ENCODE peak calls at places on chromosome 12, in nine cellular contexts. D is prostate gland, S is HepG2, F is sigmoid colon, R is SK-N-MC, C is GM23338, J is HL-60, E is Panc1, H is upper lobe of left lung. Y is an unnamed sample.

GRCh38 chr12:81797100-81797499 is 38.0 kb upstream of the PPFIA2 start:
- DNase-seq in H (no peak), D (no peak), R (peak), J (no peak), F (no peak), C (peak), E (no peak), S (peak), Y (no peak)

GRCh38 chr12:92753976-92754885 is 51.4 kb downstream of the PLEKHG7 start:
- DNase-seq in F (no peak), H (no peak), S (no peak), E (no peak), R (no peak), J (no peak), D (no peak), C (no peak), Y (no peak)

GRCh38 chr12:80353254-80353653 is 90.8 kb upstream of the PTPRQ start:
- DNase-seq in R (no peak), D (no peak), H (no peak), C (no peak), S (peak), J (no peak), E (no peak), F (no peak), Y (no peak)

GRCh38 chr12:12691549-12691948 is 4.4 kb downstream of the GPR19 start:
- DNase-seq in D (no peak), R (no peak), S (no peak), J (no peak), H (no peak), E (no peak), F (no peak), C (no peak), Y (no peak)

GRCh38 chr12:81518638-81519037 is 240.5 kb downstream of the PPFIA2 start:
- DNase-seq in E (no peak), C (no peak), R (no peak), S (no peak), H (no peak), F (no peak), D (no peak), J (no peak), Y (no peak)

GRCh38 chr12:76519538-76519937 is 40.0 kb downstream of the OSBPL8 start:
- DNase-seq in C (no peak), J (peak), E (no peak), R (no peak), H (no peak), D (no peak), F (no peak), S (no peak), Y (no peak)

GRCh38 chr12:103813426-103813825 is 27.6 kb downstream of the NT5DC3 start:
- DNase-seq in C (no peak), J (no peak), H (no peak), E (no peak), F (no peak), S (no peak), D (no peak), R (no peak), Y (no peak)

GRCh38 chr12:43289412-43289811 is 262.6 kb downstream of the ADAMTS20 start:
- DNase-seq in F (no peak), J (no peak), R (no peak), C (no peak), H (no peak), S (no peak), E (no peak), D (no peak), Y (no peak)

GRCh38 chr12:57330989-57331388 is 80.0 kb upstream of the STAC3 start:
- DNase-seq in H (no peak), F (no peak), R (no peak), C (no peak), S (no peak), E (no peak), J (peak), D (no peak), Y (no peak)

GRCh38 chr12:124687695-124688301 is 120.4 kb upstream of the NCOR2 start:
- DNase-seq in H (no peak), R (no peak), E (no peak), S (no peak), J (peak), C (no peak), F (no peak), D (no peak), Y (no peak)

GRCh38 chr12:114625294-114625851 is 58.6 kb downstream of the TBX3 start:
- DNase-seq in H (no peak), E (peak), R (peak), C (peak), S (peak), J (peak), D (peak), F (no peak), Y (peak)

GRCh38 chr12:70756118-70756517 is 118.9 kb upstream of the PTPRB start:
- DNase-seq in E (no peak), C (no peak), J (no peak), F (no peak), D (no peak), S (no peak), H (no peak), R (no peak), Y (no peak)

GRCh38 chr12:104090685-104091084 is 26.4 kb downstream of the HCFC2 start:
- DNase-seq in F (no peak), H (no peak), D (peak), C (peak), R (no peak), J (no peak), E (no peak), S (no peak), Y (no peak)

GRCh38 chr12:12735301-12735700 is 18.1 kb downstream of the CDKN1B start:
- DNase-seq in D (no peak), H (no peak), S (no peak), R (no peak), F (no peak), C (no peak), J (no peak), E (no peak), Y (no peak)

GRCh38 chr12:28800129-28800528 is 348.9 kb upstream of the FAR2 start:
- DNase-seq in R (no peak), H (no peak), S (no peak), J (no peak), C (no peak), F (no peak), D (no peak), E (no peak), Y (no peak)

GRCh38 chr12:31440586-31440985 is 114.6 kb upstream of the SINHCAF start:
- DNase-seq in E (no peak), F (no peak), H (no peak), R (no peak), S (no peak), D (no peak), J (no peak), C (no peak), Y (no peak)

GRCh38 chr12:66335746-66336145 is 33.5 kb downstream of the HELB start:
- DNase-seq in R (no peak), D (no peak), J (no peak), C (no peak), F (no peak), S (no peak), H (no peak), E (no peak), Y (no peak)

GRCh38 chr12:45303955-45304354 is 88.1 kb downstream of the ANO6 start:
- DNase-seq in J (no peak), R (no peak), C (no peak), S (no peak), F (no peak), D (no peak), E (no peak), H (no peak), Y (no peak)

GRCh38 chr12:75825686-75826085 is 205.9 kb downstream of the PHLDA1 start:
- DNase-seq in H (no peak), F (no peak), E (no peak), R (no peak), J (no peak), C (no peak), D (no peak), S (no peak), Y (no peak)

GRCh38 chr12:130764475-130765185 is 48.5 kb upstream of the RIMBP2 start:
- DNase-seq in D (no peak), E (peak), J (no peak), H (no peak), R (peak), F (peak), C (no peak), S (no peak), Y (no peak)

GRCh38 chr12:42126963-42127362 is 17.7 kb downstream of the GXYLT1 start:
- DNase-seq in R (no peak), S (no peak), H (no peak), E (no peak), D (no peak), C (no peak), J (no peak), F (no peak), Y (no peak)

GRCh38 chr12:124026755-124027745 is 54.0 kb downstream of the ZNF664 start:
- DNase-seq in C (no peak), R (no peak), J (no peak), F (no peak), E (peak), H (no peak), S (no peak), D (no peak), Y (no peak)

GRCh38 chr12:58408516-58408915 is 467.1 kb downstream of the ATP23 start:
- DNase-seq in C (no peak), H (no peak), F (no peak), D (peak), E (no peak), J (no peak), S (no peak), R (no peak), Y (no peak)

GRCh38 chr12:125455556-125455955 is 390.3 kb downstream of the AACS start:
- DNase-seq in F (no peak), R (no peak), D (no peak), S (no peak), C (no peak), H (no peak), E (no peak), J (no peak), Y (no peak)

GRCh38 chr12:108634225-108634795 is 616 bp upstream of the SELPLG start:
- DNase-seq in R (no peak), S (no peak), D (no peak), J (peak), E (no peak), C (no peak), H (no peak), F (no peak), Y (peak)

GRCh38 chr12:84136862-84137367 is 775.7 kb downstream of the SLC6A15 start:
- DNase-seq in E (no peak), H (no peak), J (no peak), S (no peak), F (no peak), R (no peak), C (no peak), D (no peak), Y (no peak)

GRCh38 chr12:58140395-58140794 is 199.0 kb downstream of the ATP23 start:
- DNase-seq in S (no peak), C (no peak), E (no peak), J (no peak), R (no peak), D (no peak), F (no peak), H (no peak), Y (no peak)

GRCh38 chr12:109477185-109477962 is at the start of the genes KCTD10 and UBE3B:
- DNase-seq in C (peak), S (peak), R (peak), D (peak), F (peak), J (peak), E (peak), H (peak), Y (peak)

DNA sequence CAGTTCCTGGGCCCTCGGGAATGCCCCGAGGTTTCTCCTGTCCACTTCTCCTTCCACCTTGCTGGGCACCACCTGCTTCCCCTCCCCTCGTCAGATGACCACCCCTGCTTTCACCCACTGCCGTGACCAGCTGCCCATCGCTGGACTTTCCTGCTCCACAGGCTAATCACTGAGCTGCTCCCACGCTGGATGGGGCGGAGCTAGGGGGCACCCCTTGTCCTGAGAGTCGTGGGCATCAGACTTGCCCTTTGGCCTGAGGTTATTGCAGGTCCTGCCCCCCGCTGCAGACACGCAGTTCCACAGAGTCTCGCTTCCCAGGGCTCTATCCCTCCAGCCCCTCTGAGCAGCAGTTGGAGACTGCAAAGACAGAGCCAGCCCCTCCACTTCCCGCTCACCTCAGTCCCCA is 427 bp downstream of the SLC6A12 start:
- DNase-seq in H (no peak), F (no peak), J (no peak), D (no peak), S (no peak), R (no peak), C (no peak), E (no peak), Y (no peak)
- TF ChIP-seq POLR2AphosphoS5 in H (no peak), F (no peak), J (no peak), D (no peak), S (no peak), R (no peak), C (no peak), E (no peak), Y (no peak)

GRCh38 chr12:4289334-4289878 is 15.8 kb downstream of the CCND2 start:
- DNase-seq in D (no peak), J (peak), H (no peak), E (no peak), C (no peak), F (no peak), S (no peak), R (no peak), Y (no peak)
- H3K4me3 ChIP-seq in D (no peak), J (peak), H (peak), E (no peak), C (no peak), F (peak), S (no peak), R (no peak), Y (no peak)

DNA sequence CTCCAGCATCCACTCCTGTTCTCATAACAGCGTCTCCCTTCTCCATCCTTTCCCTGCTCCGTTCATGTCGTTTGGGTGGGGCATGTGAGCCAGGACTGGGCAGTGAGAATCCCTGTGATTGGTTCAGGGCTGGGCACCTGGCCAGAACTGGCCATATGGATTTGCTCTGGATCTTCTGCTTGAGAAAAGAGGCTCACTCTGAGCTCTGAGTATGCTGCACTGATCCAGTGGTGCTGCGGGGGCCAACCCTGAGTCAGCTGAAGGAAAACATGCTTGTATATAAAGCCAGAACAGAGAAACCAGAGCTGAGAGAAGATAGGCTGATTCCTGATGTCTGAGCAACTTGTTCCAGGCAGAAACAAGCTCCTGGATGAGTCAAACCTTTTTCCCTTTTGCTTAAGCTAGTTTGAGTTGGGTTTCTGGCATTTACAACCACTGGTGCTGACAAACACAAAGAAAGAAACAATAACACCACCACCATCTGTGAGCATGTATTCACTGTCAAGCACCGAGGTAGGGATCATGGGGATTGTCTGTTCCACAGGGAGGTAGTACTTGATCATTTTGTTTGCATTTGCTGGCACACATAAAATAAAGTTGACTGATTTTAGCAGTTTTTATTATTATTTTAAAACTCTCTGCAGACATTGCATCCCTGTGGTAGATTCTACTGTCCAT is 14.0 kb upstream of the HPD start:
- DNase-seq in D (no peak), R (no peak), F (peak), S (no peak), J (no peak), C (no peak), H (no peak), E (no peak), Y (peak)
- TF ChIP-seq POLR2AphosphoS5 in D (no peak), R (no peak), F (peak), S (no peak), J (no peak), C (no peak), H (no peak), E (no peak), Y (no peak)

DNA sequence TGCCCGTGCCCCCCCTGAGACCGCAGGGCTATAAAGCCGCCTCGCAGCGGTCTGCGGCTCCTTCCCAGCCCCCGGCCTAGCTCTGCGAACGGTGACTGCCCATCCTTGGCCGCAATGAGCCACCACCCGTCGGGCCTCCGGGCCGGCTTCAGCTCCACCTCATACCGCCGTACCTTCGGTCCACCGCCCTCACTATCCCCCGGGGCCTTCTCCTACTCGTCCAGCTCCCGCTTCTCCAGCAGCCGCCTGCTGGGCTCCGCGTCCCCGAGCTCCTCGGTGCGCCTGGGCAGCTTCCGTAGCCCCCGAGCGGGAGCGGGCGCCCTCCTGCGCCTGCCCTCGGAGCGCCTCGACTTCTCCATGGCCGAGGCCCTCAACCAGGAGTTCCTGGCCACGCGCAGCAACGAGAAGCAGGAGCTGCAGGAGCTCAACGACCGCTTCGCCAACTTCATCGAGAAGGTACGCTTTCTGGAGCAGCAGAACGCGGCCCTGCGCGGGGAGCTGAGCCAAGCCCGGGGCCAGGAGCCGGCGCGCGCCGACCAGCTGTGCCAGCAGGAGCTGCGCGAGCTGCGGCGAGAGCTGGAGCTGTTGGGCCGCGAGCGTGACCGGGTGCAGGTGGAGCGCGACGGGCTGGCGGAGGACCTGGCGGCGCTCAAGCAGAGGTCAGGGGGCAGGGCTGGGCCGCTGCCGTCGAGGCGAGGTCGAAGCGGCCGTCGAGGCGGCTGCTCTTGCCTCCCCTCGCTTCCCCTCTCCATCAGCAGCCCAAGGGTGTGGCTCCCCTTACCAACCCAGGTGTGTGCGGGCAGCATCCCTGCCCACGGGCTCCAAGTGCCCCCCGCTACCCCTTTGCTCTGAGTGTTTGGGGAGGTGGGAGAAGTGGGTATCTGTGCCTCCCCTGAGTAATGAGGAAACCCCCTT is at the start of gene PRPH:
- DNase-seq in S (no peak), R (no peak), D (no peak), H (peak), C (peak), E (no peak), F (peak), J (no peak), Y (no peak)
- H3K4me3 ChIP-seq in S (peak), R (no peak), D (no peak), H (no peak), C (peak), E (no peak), F (no peak), J (no peak), Y (peak)

GRCh38 chr12:68727776-68728175 is 18.2 kb upstream of the SLC35E3 start:
- DNase-seq in E (no peak), J (no peak), F (no peak), R (no peak), C (no peak), S (no peak), H (no peak), D (no peak), Y (no peak)
- TF ChIP-seq POLR2AphosphoS5 in E (no peak), J (no peak), F (no peak), R (no peak), C (no peak), S (no peak), H (no peak), D (no peak), Y (no peak)

DNA sequence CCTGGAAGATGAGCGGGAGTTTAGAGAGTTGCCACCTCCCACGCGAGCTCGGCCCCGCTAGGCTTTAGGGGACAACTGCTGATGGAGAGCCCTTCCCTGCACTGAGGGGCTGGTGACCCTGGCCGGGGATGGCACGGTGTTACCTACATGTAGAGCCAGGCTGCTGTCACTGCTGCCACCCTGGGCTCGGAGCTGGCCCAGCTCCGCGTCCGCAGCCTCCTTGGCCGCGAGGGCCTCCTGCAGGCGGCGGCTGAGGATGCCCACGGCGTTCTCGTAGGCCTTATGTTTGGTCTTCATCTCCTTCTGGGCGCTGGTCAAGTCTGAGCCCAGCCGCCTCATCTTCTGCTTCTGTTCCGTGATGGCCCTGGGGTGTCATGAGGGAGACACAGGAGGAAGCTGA is 24.6 kb upstream of the ANKLE2 start:
- DNase-seq in F (no peak), S (no peak), C (no peak), H (peak), D (no peak), J (no peak), E (no peak), R (no peak), Y (no peak)
- H3K4me3 ChIP-seq in F (no peak), S (no peak), C (no peak), H (no peak), D (no peak), J (no peak), E (no peak), R (no peak), Y (no peak)

Y was measured in stomach.